ENCODE peak calls at places on chromosome 18, in nine cellular contexts. R is NCI-H82; B is HuH-7.5; L is NCI-H1694; Z is stimulated activated CD8-positive, alpha-beta memory T cell treated with anti-CD3 and anti-CD28 coated beads, Interleukin-15, amount 100 ng/mL, for 1 hour; X is stomach; I is activated naive CD8-positive, alpha-beta T cell treated with anti-CD3 and anti-CD28 coated beads for 36 hours; T is D341Med; M is astrocyte of the cerebellum. E is an unnamed sample.

GRCh38 chr18:43160509-43160908 is 45.0 kb upstream of the RIT2 start:
- DNase-seq in B (no peak), I (no peak), M (peak), R (no peak), L (no peak), Z (no peak), T (no peak), X (no peak), E (no peak)

GRCh38 chr18:10122116-10122515 is 208.3 kb downstream of the VAPA start:
- DNase-seq in B (no peak), T (no peak), M (peak), I (no peak), L (no peak), R (peak), Z (no peak), X (no peak), E (peak)

GRCh38 chr18:525066-525797 is 24.7 kb upstream of the COLEC12 start:
- DNase-seq in I (no peak), B (no peak), M (peak), L (no peak), Z (no peak), R (peak), X (no peak), T (no peak), E (no peak)

GRCh38 chr18:23156134-23156533 is 20.8 kb downstream of the CABLES1 start:
- DNase-seq in L (no peak), X (no peak), I (no peak), T (no peak), R (no peak), B (no peak), Z (no peak), M (no peak), E (no peak)

GRCh38 chr18:37385846-37386435 is 179.7 kb downstream of the CELF4 start:
- DNase-seq in M (no peak), R (peak), I (no peak), B (no peak), X (no peak), Z (no peak), T (no peak), L (peak), E (peak)

GRCh38 chr18:51726614-51727013 is 529.1 kb upstream of the MEX3C start:
- DNase-seq in R (no peak), I (no peak), B (no peak), M (no peak), X (no peak), L (no peak), Z (no peak), T (no peak), E (no peak)

GRCh38 chr18:35171315-35171987 is 69.4 kb upstream of the ZNF397 start:
- DNase-seq in B (no peak), T (no peak), X (no peak), R (peak), I (no peak), M (no peak), L (no peak), Z (no peak), E (peak)

GRCh38 chr18:25425030-25425429 is 73.1 kb upstream of the ZNF521 start:
- DNase-seq in R (no peak), T (no peak), M (no peak), Z (no peak), B (no peak), X (no peak), L (no peak), I (no peak), E (no peak)

GRCh38 chr18:61402761-61403160 is 69.5 kb downstream of the CDH20 start:
- DNase-seq in R (no peak), M (no peak), Z (no peak), X (no peak), L (no peak), T (no peak), I (no peak), B (no peak), E (no peak)

GRCh38 chr18:63940008-63940407 is 9.1 kb upstream of the HMSD start:
- DNase-seq in T (no peak), M (no peak), B (no peak), I (no peak), L (no peak), Z (no peak), X (no peak), R (no peak), E (no peak)

GRCh38 chr18:30358545-30358944 is 684.0 kb downstream of the DSC3 start:
- DNase-seq in T (no peak), X (no peak), M (peak), I (no peak), B (no peak), L (no peak), Z (no peak), R (no peak), E (no peak)

E was measured in small intestine.